ENCODE peak calls at places on chromosomes 1 and 21, in nine cellular contexts. S, M, K, I, N, F, P, A and W are unnamed samples.

GRCh38 chr1:212288614-212289013 is 3.4 kb downstream of the PPP2R5A start:
- DNase-seq in S (peak; percentile 44), M (no peak), K (no peak), I (no peak), N (no peak), F (no peak), P (no peak), A (peak; percentile 76), W (no peak)

GRCh38 chr1:196152086-196152485 is 456.2 kb downstream of the KCNT2 start:
- DNase-seq in S (no peak), M (no peak), K (no peak), I (no peak), N (peak; percentile 10), F (no peak), P (no peak), A (no peak), W (no peak)

GRCh38 chr1:12619396-12620141 is 1.6 kb upstream of the DHRS3 start:
- DNase-seq in S (peak; percentile 87), M (peak; percentile 58), K (peak; percentile 73), I (peak; percentile 46), N (peak; percentile 87), F (peak; percentile 66), P (peak; percentile 93), A (peak; percentile 90), W (no peak)

GRCh38 chr21:27423073-27423472 is 456.2 kb upstream of the ADAMTS5 start:
- DNase-seq in S (peak; percentile 52), M (no peak), K (no peak), I (no peak), N (peak; percentile 20), F (no peak), P (no peak), A (peak; percentile 99), W (no peak)

GRCh38 chr1:154755858-154756730 is 114.0 kb downstream of the KCNN3 start:
- DNase-seq in S (no peak), M (no peak), K (no peak), I (no peak), N (peak; percentile 18), F (no peak), P (no peak), A (peak; percentile 54), W (no peak)

GRCh38 chr1:15344800-15345710 is 64.6 kb upstream of the EFHD2 start:
- DNase-seq in S (no peak), M (no peak), K (no peak), I (no peak), N (no peak), F (no peak), P (no peak), A (no peak), W (no peak)

GRCh38 chr1:150182233-150182632 is 32.5 kb downstream of the PLEKHO1 start:
- DNase-seq in S (no peak), M (no peak), K (peak; percentile 55), I (no peak), N (no peak), F (no peak), P (no peak), A (no peak), W (no peak)

GRCh38 chr1:23525558-23526174 is 5.4 kb downstream of the E2F2 start:
- DNase-seq in S (no peak), M (no peak), K (no peak), I (no peak), N (peak; percentile 59), F (no peak), P (no peak), A (no peak), W (no peak)

GRCh38 chr1:15472595-15472994 is 3.3 kb upstream of the CELA2B start:
- DNase-seq in S (no peak), M (no peak), K (no peak), I (no peak), N (no peak), F (no peak), P (no peak), A (no peak), W (no peak)

GRCh38 chr1:30977105-30977504 is 68.5 kb upstream of the SDC3 start:
- DNase-seq in S (peak; percentile 7), M (no peak), K (no peak), I (no peak), N (no peak), F (no peak), P (no peak), A (peak; percentile 80), W (no peak)

GRCh38 chr1:84693009-84693408 is 2.7 kb upstream of the SSX2IP start:
- DNase-seq in S (no peak), M (no peak), K (no peak), I (no peak), N (no peak), F (no peak), P (no peak), A (no peak), W (no peak)

GRCh38 chr1:53321366-53321765 is 6.5 kb downstream of the LRP8 start:
- DNase-seq in S (no peak), M (no peak), K (no peak), I (no peak), N (no peak), F (no peak), P (peak; percentile 66), A (no peak), W (no peak)

GRCh38 chr1:156113263-156114004 is 1.1 kb upstream of the LMNA start:
- DNase-seq in S (no peak), M (no peak), K (no peak), I (no peak), N (no peak), F (no peak), P (no peak), A (peak; percentile 56), W (no peak)

GRCh38 chr1:224106568-224107281 is 7.2 kb upstream of the FBXO28 start:
- DNase-seq in S (peak; percentile 47), M (peak; percentile 40), K (no peak), I (no peak), N (peak; percentile 37), F (no peak), P (peak; percentile 35), A (peak; percentile 53), W (no peak)

GRCh38 chr21:29423521-29423920 is 124.8 kb downstream of the BACH1 start:
- DNase-seq in S (no peak), M (no peak), K (no peak), I (no peak), N (no peak), F (no peak), P (no peak), A (no peak), W (no peak)

GRCh38 chr1:226763741-226764264 is 24.7 kb upstream of the ITPKB start:
- DNase-seq in S (peak; percentile 79), M (no peak), K (no peak), I (peak; percentile 5), N (no peak), F (no peak), P (no peak), A (peak; percentile 96), W (no peak)

GRCh38 chr1:52677407-52677806 is 20.7 kb downstream of the COA7 start:
- DNase-seq in S (no peak), M (no peak), K (no peak), I (no peak), N (no peak), F (no peak), P (no peak), A (peak; percentile 33), W (no peak)

GRCh38 chr1:178483251-178483957 is 13.4 kb downstream of the CLEC20A start:
- DNase-seq in S (no peak), M (no peak), K (no peak), I (no peak), N (no peak), F (no peak), P (no peak), A (no peak), W (no peak)

GRCh38 chr1:9842073-9842711 is 18.4 kb upstream of the CLSTN1 start:
- DNase-seq in S (no peak), M (no peak), K (no peak), I (no peak), N (no peak), F (no peak), P (no peak), A (no peak), W (no peak)

GRCh38 chr1:2543543-2544092 is 12.6 kb upstream of the TNFRSF14 start:
- DNase-seq in S (peak; percentile 54), M (no peak), K (peak; percentile 71), I (no peak), N (peak; percentile 60), F (no peak), P (peak; percentile 46), A (peak; percentile 41), W (no peak)

GRCh38 chr1:18908911-18909771 is 6.8 kb upstream of the ALDH4A1 start:
- DNase-seq in S (no peak), M (no peak), K (no peak), I (no peak), N (no peak), F (no peak), P (no peak), A (no peak), W (no peak)